ENCODE peak calls at places on chromosomes 11 and 22, in nine cellular contexts. J is K562, T is tibial nerve, A is uterus, Z is fibroblast of lung, W is GM12878, E is lung, B is mammary epithelial cell, R is Peyer's patch. V is an unnamed sample.

GRCh38 chr22:41240377-41241132 is at the start of gene CHADL:
- DNase-seq in B (no peak), Z (no peak), J (no peak), R (no peak), E (no peak), T (peak; percentile 37), W (no peak), A (no peak), V (no peak)

GRCh38 chr11:128095459-128096096 is 491.8 kb downstream of the ETS1 start:
- DNase-seq in W (no peak), B (peak; percentile 83), J (no peak), A (no peak), T (no peak), E (no peak), R (no peak), Z (peak; percentile 48), V (peak; percentile 6)

GRCh38 chr11:86726118-86726748 is 53.8 kb upstream of the ME3 start:
- DNase-seq in E (no peak), J (no peak), A (no peak), T (no peak), Z (no peak), B (peak; percentile 95), R (no peak), W (no peak), V (no peak)

GRCh38 chr11:70398834-70399680 is 728 bp downstream of the CTTN start:
- DNase-seq in R (no peak), T (no peak), Z (no peak), E (peak; percentile 39), J (no peak), A (peak; percentile 33), W (no peak), B (no peak), V (no peak)

GRCh38 chr22:41620646-41621098 is at the start of gene DESI1:
- DNase-seq in T (peak; percentile 24), Z (peak; percentile 12), B (no peak), A (no peak), E (no peak), W (no peak), J (no peak), R (no peak), V (no peak)

GRCh38 chr11:6253196-6253595 is 6.4 kb upstream of the CCKBR start:
- DNase-seq in Z (no peak), A (no peak), W (no peak), E (no peak), R (no peak), B (no peak), T (no peak), J (no peak), V (no peak)

GRCh38 chr22:43230571-43230970 is 43.6 kb upstream of the TTLL12 start:
- DNase-seq in R (no peak), W (no peak), Z (no peak), B (no peak), E (no peak), T (no peak), J (no peak), A (no peak), V (no peak)

GRCh38 chr11:62856333-62856910 is 17.0 kb upstream of the WDR74 start:
- DNase-seq in B (no peak), W (no peak), J (no peak), Z (no peak), R (no peak), A (no peak), T (no peak), E (no peak), V (no peak)

GRCh38 chr11:79237111-79237510 is 203.7 kb downstream of the TENM4 start:
- DNase-seq in R (no peak), B (peak; percentile 7), Z (no peak), W (no peak), A (no peak), T (no peak), J (no peak), E (no peak), V (no peak)

GRCh38 chr11:113082501-113082900 is 121.3 kb downstream of the NCAM1 start:
- DNase-seq in W (no peak), Z (no peak), J (no peak), B (no peak), E (no peak), A (no peak), R (no peak), T (no peak), V (no peak)

GRCh38 chr11:16792426-16792825 is 54.0 kb downstream of the C11orf58 start:
- DNase-seq in T (no peak), B (no peak), R (no peak), Z (no peak), J (no peak), E (no peak), A (no peak), W (no peak), V (no peak)

GRCh38 chr11:86954288-86955110 is 696 bp downstream of the FZD4 start:
- DNase-seq in W (no peak), A (peak; percentile 46), E (peak; percentile 33), T (no peak), R (peak; percentile 52), B (peak; percentile 6), J (peak; percentile 23), Z (no peak), V (no peak)

GRCh38 chr11:74710291-74710938 is 20.8 kb downstream of the CHRDL2 start:
- DNase-seq in Z (no peak), W (no peak), J (peak; percentile 68), E (no peak), B (no peak), R (no peak), A (no peak), T (no peak), V (no peak)

GRCh38 chr11:125408281-125408680 is 87.8 kb downstream of the FEZ1 start:
- DNase-seq in A (peak; percentile 37), Z (no peak), E (no peak), T (no peak), J (no peak), B (no peak), R (no peak), W (no peak), V (no peak)

GRCh38 chr22:19143967-19144400 is 467 bp downstream of the ESS2 start:
- DNase-seq in Z (peak; percentile 11), W (no peak), T (no peak), J (peak; percentile 79), A (no peak), R (no peak), E (no peak), B (peak; percentile 24), V (no peak)

GRCh38 chr22:17772963-17773605 is 1.2 kb downstream of the BID start:
- DNase-seq in T (no peak), Z (no peak), B (peak; percentile 35), A (no peak), E (no peak), W (no peak), R (peak; percentile 47), J (peak; percentile 74), V (no peak)

GRCh38 chr22:35486116-35486631 is 54.5 kb upstream of the RASD2 start:
- DNase-seq in R (no peak), B (no peak), J (no peak), T (no peak), Z (no peak), W (no peak), E (no peak), A (no peak), V (no peak)

GRCh38 chr11:90218606-90219005 is 4.2 kb downstream of the CHORDC1 start:
- DNase-seq in E (no peak), R (no peak), B (no peak), Z (no peak), W (no peak), T (no peak), J (no peak), A (no peak), V (no peak)

GRCh38 chr11:130157111-130157510 is 2.5 kb upstream of the ST14 start:
- DNase-seq in J (no peak), A (no peak), B (no peak), W (no peak), Z (no peak), T (no peak), E (no peak), R (no peak), V (no peak)

GRCh38 chr11:111413849-111414248 is 34.8 kb upstream of the POU2AF1 start:
- DNase-seq in E (no peak), Z (no peak), R (no peak), T (no peak), A (no peak), W (no peak), J (no peak), B (no peak), V (no peak)

GRCh38 chr22:36325163-36326031 is 62.4 kb downstream of the MYH9 start:
- DNase-seq in E (peak; percentile 72), Z (peak; percentile 97), W (no peak), J (no peak), R (peak; percentile 73), B (peak; percentile 89), A (peak; percentile 72), T (no peak), V (no peak)

GRCh38 chr11:132858203-132858602 is 674.1 kb downstream of the OPCML start:
- DNase-seq in W (no peak), E (no peak), R (no peak), T (no peak), Z (peak; percentile 36), J (no peak), A (no peak), B (peak; percentile 42), V (peak; percentile 39)

GRCh38 chr22:33897621-33897910 is 22.7 kb downstream of the LARGE1 start:
- DNase-seq in A (no peak), T (no peak), E (no peak), J (no peak), Z (no peak), B (no peak), R (no peak), W (no peak), V (no peak)

GRCh38 chr11:121366970-121367369 is 74.4 kb downstream of the SC5D start:
- DNase-seq in R (no peak), Z (no peak), A (peak; percentile 15), W (no peak), E (no peak), B (no peak), T (no peak), J (no peak), V (no peak)
- TF ChIP-seq CTCF in R (no peak), Z (no peak), A (no peak), W (no peak), E (no peak), B (no peak), T (no peak), J (no peak), V (no peak)

GRCh38 chr11:55732936-55733335 is 40.3 kb upstream of the OR5D13 start:
- DNase-seq in J (no peak), E (no peak), B (no peak), A (no peak), R (no peak), Z (no peak), W (no peak), T (no peak), V (no peak)
- H3K9me3 ChIP-seq in J (no peaks in the 10 kb centered on the region), E (no peaks in the 10 kb centered on the region), B (peaks cover 9% of the 10 kb centered on the region), A (no peaks in the 10 kb centered on the region), R (no peaks in the 10 kb centered on the region), Z (no peaks in the 10 kb centered on the region), W (no peaks in the 10 kb centered on the region), T (no peaks in the 10 kb centered on the region), V (peaks cover 5% of the 10 kb centered on the region)

GRCh38 chr11:120608061-120608460 is 96.5 kb downstream of the GRIK4 start:
- DNase-seq in J (no peak), E (no peak), W (no peak), A (no peak), B (no peak), R (no peak), T (no peak), Z (no peak), V (no peak)
- H3K27me3 ChIP-seq in J (peaks cover 13% of the 10 kb centered on the region), E (no peaks in the 10 kb centered on the region), W (no peaks in the 10 kb centered on the region), A (no peaks in the 10 kb centered on the region), B (no peaks in the 10 kb centered on the region), R (no peaks in the 10 kb centered on the region), T (no peaks in the 10 kb centered on the region), Z (no peaks in the 10 kb centered on the region), V (peaks cover 6% of the 10 kb centered on the region)

GRCh38 chr11:65454696-65455456 is 32.3 kb downstream of the NEAT1 start:
- DNase-seq in W (peak; percentile 77), R (peak; percentile 93), T (peak; percentile 89), J (peak; percentile 98), Z (peak; percentile 85), A (peak; percentile 94), B (peak; percentile 68), E (peak; percentile 88), V (no peak)
- TF ChIP-seq CTCF in W (peak; percentile 17), R (no peak), T (peak; percentile 12), J (peak; percentile 50), Z (no peak), A (peak; percentile 26), B (no peak), E (no peak), V (no peak)

V was measured in AG04450.